ENCODE peak calls at places on chromosome 6, in eight cellular contexts. Q is LoVo; E is stimulated activated CD8-positive, alpha-beta memory T cell treated with anti-CD3 and anti-CD28 coated beads, Interleukin-4, amount 100 ng/mL, for 4 hours; N is non-pigmented ciliary epithelial cell; R is activated CD4-positive, CD25-positive, alpha-beta regulatory T cell; X is choroid plexus epithelial cell; F is endothelial cell; S is myocyte. M is an unnamed sample.

GRCh38 chr6:163588211-163588919 is 173.8 kb downstream of the QKI start:
- DNase-seq in E (no peak), X (peak), S (peak), Q (no peak), N (no peak), F (no peak), R (no peak), M (no peak)

GRCh38 chr6:167839755-167840154 is 13.0 kb downstream of the AFDN start:
- DNase-seq in F (no peak), R (no peak), S (no peak), E (no peak), N (no peak), Q (no peak), X (no peak), M (no peak)

GRCh38 chr6:152170313-152170701 is 362.8 kb downstream of the ESR1 start:
- DNase-seq in Q (no peak), X (no peak), N (no peak), E (no peak), F (no peak), S (no peak), R (no peak), M (no peak)

GRCh38 chr6:121549741-121550140 is 114.3 kb downstream of the GJA1 start:
- DNase-seq in Q (no peak), F (no peak), R (no peak), E (no peak), S (no peak), X (peak), N (peak), M (no peak)

GRCh38 chr6:167565884-167566491 is 241.1 kb downstream of the TTLL2 start:
- DNase-seq in N (no peak), F (no peak), E (no peak), R (no peak), X (no peak), Q (no peak), S (no peak), M (no peak)

GRCh38 chr6:163416640-163417253 is 2.2 kb downstream of the QKI start:
- DNase-seq in N (no peak), F (peak), S (peak), Q (peak), E (no peak), X (peak), R (no peak), M (peak)

GRCh38 chr6:113994934-113995342 is 24.0 kb upstream of the HDAC2 start:
- DNase-seq in R (no peak), S (peak), X (peak), Q (peak), N (peak), E (no peak), F (peak), M (no peak)

GRCh38 chr6:148382856-148383255 is 40.2 kb downstream of the SASH1 start:
- DNase-seq in F (no peak), N (peak), S (no peak), X (no peak), E (no peak), Q (no peak), R (no peak), M (no peak)

GRCh38 chr6:106473807-106474206 is 113.3 kb downstream of the CRYBG1 start:
- DNase-seq in X (peak), E (no peak), F (no peak), S (no peak), R (no peak), Q (no peak), N (no peak), M (no peak)

GRCh38 chr6:32393660-32394420 is 13.1 kb downstream of the BTNL2 start:
- DNase-seq in Q (no peak), S (no peak), N (no peak), E (no peak), X (peak), R (no peak), F (peak), M (no peak)

GRCh38 chr6:170344631-170345576 is 38.3 kb downstream of the FAM120B start:
- DNase-seq in F (peak), Q (peak), R (no peak), E (no peak), N (peak), X (peak), S (peak), M (no peak)

GRCh38 chr6:38508286-38508685 is 131.4 kb downstream of the BTBD9 start:
- DNase-seq in X (peak), Q (no peak), S (no peak), F (no peak), R (no peak), E (no peak), N (no peak), M (no peak)

GRCh38 chr6:129766959-129767728 is 57.2 kb upstream of the ARHGAP18 start:
- DNase-seq in N (no peak), R (no peak), X (peak), F (peak), Q (peak), S (peak), E (peak), M (peak)

GRCh38 chr6:28107506-28107905 is 16.9 kb upstream of the ZSCAN16 start:
- DNase-seq in Q (no peak), R (no peak), F (no peak), X (no peak), E (no peak), S (no peak), N (no peak), M (no peak)

GRCh38 chr6:134436950-134437349 is 119.0 kb upstream of the SGK1 start:
- DNase-seq in X (peak), R (no peak), F (no peak), Q (no peak), E (no peak), N (no peak), S (no peak), M (no peak)

GRCh38 chr6:28980797-28981390 is 24.2 kb downstream of the ZNF311 start:
- DNase-seq in X (peak), E (no peak), F (peak), S (peak), Q (peak), R (no peak), N (peak), M (no peak)

GRCh38 chr6:136914947-136915346 is 7.2 kb upstream of the SLC35D3 start:
- DNase-seq in R (no peak), F (no peak), E (no peak), Q (no peak), S (no peak), X (no peak), N (no peak), M (no peak)

GRCh38 chr6:74100719-74101287 is 404.8 kb downstream of the CD109 start:
- DNase-seq in S (no peak), N (no peak), X (peak), R (no peak), F (no peak), E (no peak), Q (no peak), M (no peak)

GRCh38 chr6:14165091-14165490 is 47.5 kb downstream of the CD83 start:
- DNase-seq in X (peak), R (no peak), N (peak), E (no peak), S (peak), Q (peak), F (no peak), M (no peak)

GRCh38 chr6:46848684-46849360 is 55.6 kb downstream of the MEP1A start:
- DNase-seq in R (peak), F (peak), E (peak), S (peak), N (peak), Q (peak), X (peak), M (no peak)

GRCh38 chr6:101544286-101544685 is 150.8 kb downstream of the GRIK2 start:
- DNase-seq in X (peak), S (no peak), F (no peak), Q (no peak), E (no peak), N (no peak), R (no peak), M (no peak)

GRCh38 chr6:157607317-157608109 is 215.5 kb upstream of the SNX9 start:
- DNase-seq in N (no peak), F (peak), R (no peak), Q (no peak), E (no peak), X (peak), S (no peak), M (no peak)

GRCh38 chr6:143542915-143543314 is 31.4 kb upstream of the FUCA2 start:
- DNase-seq in S (no peak), X (no peak), F (no peak), E (no peak), Q (no peak), R (no peak), N (no peak), M (no peak)

GRCh38 chr6:147043994-147044477 is 160.2 kb upstream of the STXBP5 start:
- DNase-seq in F (no peak), S (peak), R (no peak), X (no peak), Q (peak), N (no peak), E (no peak), M (no peak)

GRCh38 chr6:110951986-110952794 is 6.3 kb upstream of the GTF3C6 start:
- DNase-seq in Q (peak), E (no peak), R (no peak), F (no peak), X (peak), S (no peak), N (no peak), M (no peak)

GRCh38 chr6:136994782-136995181 is 50.0 kb downstream of the IL20RA start:
- DNase-seq in F (no peak), Q (no peak), X (no peak), R (no peak), E (no peak), N (no peak), S (no peak), M (no peak)

GRCh38 chr6:114611696-114612095 is 268.9 kb upstream of the HS3ST5 start:
- DNase-seq in S (no peak), R (no peak), E (no peak), Q (no peak), N (no peak), F (no peak), X (no peak), M (no peak)

GRCh38 chr6:128242765-128243403 is 277.5 kb downstream of the PTPRK start:
- DNase-seq in E (no peak), F (no peak), Q (no peak), X (peak), S (no peak), N (peak), R (no peak), M (no peak)

GRCh38 chr6:48423640-48424365 is 312.8 kb upstream of the PTCHD4 start:
- DNase-seq in F (no peak), R (no peak), S (no peak), E (no peak), N (peak), X (peak), Q (no peak), M (no peak)

GRCh38 chr6:79656134-79656533 is 25.0 kb downstream of the SH3BGRL2 start:
- DNase-seq in X (no peak), E (no peak), N (no peak), R (no peak), F (no peak), S (no peak), Q (no peak), M (no peak)

GRCh38 chr6:158517581-158517980 is 42.3 kb upstream of the TMEM181 start:
- DNase-seq in F (no peak), R (no peak), N (no peak), X (no peak), E (no peak), Q (no peak), S (no peak), M (no peak)